ENCODE peak calls at places on chromosomes 4 and X, in five cellular contexts. H is T-helper 2 cell, Q is colonic mucosa, M is amygdala, F is SHP77. E is an unnamed sample.

GRCh38 chr4:33518852-33519251 is 2725.5 kb downstream of the ARAP2 start:
- DNase-seq in H (no peak), Q (no peak), M (no peak), F (no peak), E (no peak)

GRCh38 chrX:153722704-153723350 is 1.4 kb downstream of the BCAP31 start:
- DNase-seq in H (no peak), Q (no peak), M (no peak), F (no peak), E (no peak)

GRCh38 chr4:53801373-53801772 is 210.1 kb upstream of the LNX1 start:
- DNase-seq in H (no peak), Q (no peak), M (no peak), F (no peak), E (no peak)

GRCh38 chrX:154727418-154728323 is 23.2 kb downstream of the GAB3 start:
- DNase-seq in H (no peak), Q (no peak), M (no peak), F (no peak), E (no peak)

GRCh38 chr4:8607603-8608481 is 15.3 kb downstream of the CPZ start:
- DNase-seq in H (peak), Q (no peak), M (no peak), F (no peak), E (no peak)

GRCh38 chr4:37726666-37727065 is 40.5 kb upstream of the RELL1 start:
- DNase-seq in H (no peak), Q (no peak), M (no peak), F (no peak), E (no peak)

GRCh38 chrX:8189096-8189830 is 18.2 kb upstream of the VCX2 start:
- DNase-seq in H (no peak), Q (no peak), M (no peak), F (no peak), E (no peak)

GRCh38 chr4:6470502-6471302 is 1.7 kb downstream of the PPP2R2C start:
- DNase-seq in H (no peak), Q (peak), M (no peak), F (no peak), E (no peak)

GRCh38 chr4:38385286-38386010 is 278.6 kb upstream of the KLF3 start:
- DNase-seq in H (no peak), Q (peak), M (no peak), F (no peak), E (no peak)

GRCh38 chr4:41098093-41098492 is 116.2 kb downstream of the APBB2 start:
- DNase-seq in H (no peak), Q (no peak), M (no peak), F (no peak), E (no peak)

GRCh38 chrX:25012793-25013592 is 2.8 kb downstream of the ARX start:
- DNase-seq in H (no peak), Q (no peak), M (no peak), F (no peak), E (no peak)

GRCh38 chrX:112731793-112732192 is 52.1 kb upstream of the LHFPL1 start:
- DNase-seq in H (no peak), Q (no peak), M (no peak), F (no peak), E (no peak)

E was measured in NCI-H510A.